ENCODE peak calls at places on chromosome 19, in seven cellular contexts. C is Peyer's patch, R is ascending aorta, N is WERI-Rb-1, P is astrocyte of the cerebellum, I is heart left ventricle, W is tibial nerve. J is an unnamed sample.
A peak's percentile ranks its signal among the peaks of the same experiment; 100 is the strongest.

GRCh38 chr19:35208121-35208520 is 20.4 kb downstream of the FAM187B start:
- DNase-seq in P (no peak), C (no peak), W (no peak), I (peak; percentile 2), N (no peak), R (no peak), J (no peak)

GRCh38 chr19:1237027-1237659 is 662 bp downstream of the CBARP start:
- DNase-seq in R (no peak), I (peak; percentile 72), W (no peak), N (no peak), C (no peak), P (no peak), J (no peak)

GRCh38 chr19:19205416-19206410 is 2.5 kb upstream of the NR2C2AP start:
- DNase-seq in N (no peak), P (no peak), C (no peak), I (no peak), R (no peak), W (no peak), J (no peak)

GRCh38 chr19:49133621-49134454 is 14.5 kb downstream of the PPFIA3 start:
- DNase-seq in R (peak; percentile 69), C (peak; percentile 37), W (no peak), N (no peak), I (peak; percentile 72), P (no peak), J (peak; percentile 55)

GRCh38 chr19:5046339-5047039 is 77.6 kb downstream of the KDM4B start:
- DNase-seq in N (no peak), W (no peak), P (no peak), R (no peak), I (no peak), C (no peak), J (no peak)

GRCh38 chr19:35365303-35365702 is 5.6 kb upstream of the GPR42 start:
- DNase-seq in I (no peak), R (no peak), W (no peak), P (no peak), N (no peak), C (no peak), J (no peak)

GRCh38 chr19:49436381-49437017 is 4.8 kb downstream of the SLC17A7 start:
- DNase-seq in I (no peak), P (no peak), N (peak; percentile 56), W (no peak), C (peak; percentile 39), R (no peak), J (no peak)

GRCh38 chr19:41912899-41913475 is 15.3 kb downstream of the ERFL start:
- DNase-seq in W (no peak), I (no peak), R (no peak), N (no peak), C (no peak), P (no peak), J (no peak)

GRCh38 chr19:6740589-6741348 is 1.3 kb downstream of the TRIP10 start:
- DNase-seq in P (no peak), N (peak; percentile 88), R (peak; percentile 80), C (peak; percentile 60), I (peak; percentile 80), W (no peak), J (peak; percentile 65)

GRCh38 chr19:54464044-54464623 is 556 bp upstream of the LENG9 start:
- DNase-seq in I (peak; percentile 78), P (peak; percentile 56), C (peak; percentile 93), R (peak; percentile 96), N (peak; percentile 91), W (peak; percentile 72), J (peak; percentile 83)

GRCh38 chr19:49855676-49856573 is 5.0 kb downstream of the PTOV1 start:
- DNase-seq in P (no peak), R (no peak), C (no peak), W (no peak), N (no peak), I (no peak), J (no peak)

GRCh38 chr19:5988520-5989387 is 10.8 kb upstream of the RANBP3 start:
- DNase-seq in N (no peak), W (no peak), P (no peak), R (no peak), I (no peak), C (no peak), J (no peak)

GRCh38 chr19:5137571-5138124 is 168.7 kb downstream of the KDM4B start:
- DNase-seq in N (peak; percentile 72), P (no peak), C (no peak), I (no peak), R (no peak), W (no peak), J (no peak)

GRCh38 chr19:6519289-6519688 is 11.5 kb upstream of the TNFSF9 start:
- DNase-seq in W (no peak), I (no peak), R (no peak), P (peak; percentile 68), C (no peak), N (no peak), J (peak; percentile 90)

GRCh38 chr19:17192751-17193150 is 22.4 kb upstream of the USE1 start:
- DNase-seq in N (no peak), C (no peak), I (no peak), R (no peak), P (no peak), W (no peak), J (no peak)

GRCh38 chr19:9863759-9864158 is 28.6 kb downstream of the PIN1 start:
- DNase-seq in C (no peak), R (no peak), N (no peak), I (no peak), P (no peak), W (no peak), J (no peak)

GRCh38 chr19:41995959-41996797 is 2.1 kb upstream of the ATP1A3 start:
- DNase-seq in C (no peak), R (no peak), I (no peak), P (no peak), N (peak; percentile 80), W (no peak), J (no peak)

GRCh38 chr19:11279505-11280236 is 16.3 kb upstream of the TSPAN16 start:
- DNase-seq in P (peak; percentile 23), W (no peak), C (no peak), R (no peak), I (no peak), N (no peak), J (peak; percentile 77)

GRCh38 chr19:36093146-36093662 is 17.7 kb upstream of the OVOL3 start:
- DNase-seq in P (no peak), W (no peak), R (no peak), N (no peak), C (no peak), I (no peak), J (no peak)

GRCh38 chr19:35030257-35031071 is at the start of gene SCN1B:
- DNase-seq in C (no peak), W (no peak), R (peak; percentile 74), N (peak; percentile 75), I (peak; percentile 76), P (no peak), J (peak; percentile 80)

GRCh38 chr19:7975037-7975436 is 30.4 kb downstream of the ELAVL1 start:
- DNase-seq in N (no peak), R (no peak), C (no peak), P (no peak), I (peak; percentile 48), W (no peak), J (no peak)

GRCh38 chr19:28171983-28172382 is 1041.0 kb downstream of the UQCRFS1 start:
- DNase-seq in N (no peak), W (no peak), P (no peak), C (no peak), R (no peak), I (no peak), J (no peak)

GRCh38 chr19:11481777-11482383 is 1.0 kb upstream of the ELAVL3 start:
- DNase-seq in I (peak; percentile 70), R (peak; percentile 79), P (no peak), N (peak; percentile 92), W (peak; percentile 34), C (peak; percentile 60), J (peak; percentile 92)

GRCh38 chr19:53157601-53158000 is 1.3 kb downstream of the ZNF347 start:
- DNase-seq in R (no peak), I (peak; percentile 23), P (no peak), N (peak; percentile 61), C (no peak), W (no peak), J (peak; percentile 21)

GRCh38 chr19:38046254-38047047 is 139.4 kb downstream of the SIPA1L3 start:
- DNase-seq in N (no peak), C (peak; percentile 79), W (no peak), P (no peak), I (no peak), R (no peak), J (no peak)

GRCh38 chr19:38042132-38042531 is 135.1 kb downstream of the SIPA1L3 start:
- DNase-seq in C (no peak), R (no peak), N (no peak), P (no peak), I (no peak), W (no peak), J (no peak)

GRCh38 chr19:38045554-38046253 is 138.7 kb downstream of the SIPA1L3 start:
- DNase-seq in P (no peak), I (no peak), R (no peak), C (peak; percentile 28), W (no peak), N (no peak), J (no peak)

GRCh38 chr19:38043649-38044144 is 136.7 kb downstream of the SIPA1L3 start:
- DNase-seq in C (no peak), W (no peak), I (no peak), N (no peak), R (no peak), P (no peak), J (no peak)

GRCh38 chr19:38044267-38045111 is 137.5 kb downstream of the SIPA1L3 start:
- DNase-seq in N (no peak), R (no peak), P (no peak), W (no peak), I (no peak), C (no peak), J (peak; percentile 63)
- TF ChIP-seq CTCF in N (no peak), R (no peak), P (no peak), W (no peak), I (no peak), C (no peak), J (peak; percentile 5)

GRCh38 chr19:13014101-13014920 is 19.0 kb downstream of the NFIX start:
- DNase-seq in R (peak; percentile 66), C (no peak), P (no peak), W (no peak), I (no peak), N (peak; percentile 56), J (no peak)
- H3K4me3 ChIP-seq in R (peak overlapping the region; percentile 62), C (peak overlapping the region; percentile 51), P (peak overlapping the region; percentile 36), W (peak overlapping the region; percentile 50), I (peak overlapping the region; percentile 49), N (peak overlapping the region; percentile 59), J (peak overlapping the region; percentile 8)

GRCh38 chr19:2699413-2700142 is 2.9 kb downstream of the GNG7 start:
- DNase-seq in N (no peak), I (no peak), R (no peak), W (no peak), P (no peak), C (no peak), J (no peak)
- TF ChIP-seq CTCF in N (no peak), I (no peak), R (no peak), W (no peak), P (no peak), C (no peak), J (no peak)

GRCh38 chr19:3375221-3376088 is 9.1 kb downstream of the NFIC start:
- DNase-seq in I (peak; percentile 85), P (no peak), R (peak; percentile 96), W (peak; percentile 86), N (no peak), C (peak; percentile 26), J (peak; percentile 87)
- H3K4me3 ChIP-seq in I (no peak overlapping the region), P (no peak overlapping the region), R (peak overlapping the region; percentile 47), W (peak overlapping the region; percentile 36), N (no peak overlapping the region), C (peak overlapping the region; percentile 14), J (peak overlapping the region; percentile 21)